ENCODE peak calls at places on chromosomes 11 and 22, in five cellular contexts. C is cardiac muscle cell, L is thyroid gland, G is PC-3, B is heart right ventricle. Z is an unnamed sample. For H3K4me1, the result is how much of the 10 kb centered on the place peaks cover.

GRCh38 chr22:23182289-23183106 is 2.2 kb downstream of the BCR start:
- DNase-seq in L (peak), C (peak), B (no peak), G (peak), Z (no peak)

GRCh38 chr11:67032830-67033555 is 10.1 kb downstream of the SYT12 start:
- DNase-seq in L (no peak), C (no peak), B (no peak), G (peak), Z (peak)

GRCh38 chr11:117809236-117810055 is 12.4 kb upstream of the DSCAML1 start:
- DNase-seq in C (peak), B (peak), G (peak), L (peak), Z (no peak)

GRCh38 chr11:69398529-69399492 is 82.7 kb upstream of the LINC01488 start:
- DNase-seq in B (no peak), G (no peak), C (no peak), L (peak), Z (no peak)

GRCh38 chr11:94473177-94473799 is 20.4 kb downstream of the MRE11 start:
- DNase-seq in C (no peak), L (no peak), G (no peak), B (no peak), Z (no peak)

GRCh38 chr22:25067851-25068421 is 115.4 kb downstream of the KIAA1671 start:
- DNase-seq in B (no peak), G (no peak), C (no peak), L (peak), Z (peak)

GRCh38 chr11:130781906-130782305 is 134.4 kb downstream of the SNX19 start:
- DNase-seq in L (no peak), G (peak), B (no peak), C (no peak), Z (no peak)

GRCh38 chr11:29334781-29335140 is 682.1 kb downstream of the KCNA4 start:
- DNase-seq in L (no peak), C (no peak), G (no peak), B (no peak), Z (no peak)

GRCh38 chr11:126152152-126152551 is 59.3 kb downstream of the RPUSD4 start:
- DNase-seq in B (no peak), C (no peak), G (no peak), L (no peak), Z (no peak)

GRCh38 chr11:66744485-66745355 is 15.7 kb upstream of the SPTBN2 start:
- DNase-seq in B (peak), C (peak), L (peak), G (peak), Z (peak)

GRCh38 chr11:119161871-119162270 is 6.7 kb upstream of the NLRX1 start:
- DNase-seq in L (no peak), B (no peak), G (no peak), C (no peak), Z (no peak)

GRCh38 chr11:17828311-17828751 is 93.8 kb downstream of the KCNC1 start:
- DNase-seq in L (no peak), G (no peak), B (peak), C (no peak), Z (no peak)

GRCh38 chr11:27183672-27184457 is 143.2 kb downstream of the BBOX1 start:
- DNase-seq in B (peak), G (peak), C (peak), L (peak), Z (no peak)

GRCh38 chr11:30753994-30754393 is 167.8 kb upstream of the MPPED2 start:
- DNase-seq in C (no peak), L (no peak), B (no peak), G (no peak), Z (no peak)

GRCh38 chr11:65471410-65471762 is 27.5 kb upstream of the MALAT1 start:
- DNase-seq in G (peak), C (peak), L (peak), B (peak), Z (peak)

GRCh38 chr11:134880788-134881187 is 468.7 kb upstream of the B3GAT1 start:
- DNase-seq in C (no peak), G (no peak), L (no peak), B (no peak), Z (no peak)

GRCh38 chr11:128608732-128609131 is 21.4 kb upstream of the ETS1 start:
- DNase-seq in B (no peak), L (no peak), G (no peak), C (no peak), Z (no peak)

GRCh38 chr11:35844579-35844978 is 99.3 kb upstream of the LDLRAD3 start:
- DNase-seq in B (no peak), C (no peak), G (no peak), L (no peak), Z (no peak)

GRCh38 chr22:50576070-50576469 is 2.2 kb downstream of the CPT1B start:
- DNase-seq in B (no peak), C (peak), L (no peak), G (peak), Z (peak)

GRCh38 chr11:33388793-33389525 is 131.8 kb downstream of the HIPK3 start:
- DNase-seq in L (no peak), C (no peak), B (no peak), G (no peak), Z (no peak)
- H3K27ac ChIP-seq in L (no peak), C (no peak), B (no peak), G (no peak), Z (no peak)

GRCh38 chr22:36423461-36424404 is 36.0 kb upstream of the MYH9 start:
- DNase-seq in G (no peak), C (no peak), B (no peak), L (no peak), Z (no peak)
- H3K4me1 ChIP-seq in G (under half), C (under half), B (half or more), L (under half), Z (under half)

DNA sequence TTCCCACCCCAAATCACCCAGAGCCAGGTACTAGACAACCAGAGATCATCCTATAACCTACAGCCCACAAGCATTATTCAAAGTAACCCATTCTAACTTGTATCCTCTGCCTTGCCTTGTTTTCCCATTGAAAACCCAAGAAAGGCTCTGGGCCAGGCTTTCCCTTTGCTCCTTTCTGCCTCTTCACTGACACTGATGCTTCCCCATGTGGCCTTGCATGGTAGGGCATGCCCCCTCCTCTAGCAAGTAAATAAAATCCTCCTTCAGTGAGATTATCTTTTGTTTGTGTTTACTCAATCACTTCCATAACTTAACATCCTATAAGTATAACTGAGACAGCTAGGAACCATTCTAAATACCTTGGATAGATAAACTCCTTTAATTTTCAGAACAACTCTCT is 65.6 kb upstream of the FAR1 start:
- DNase-seq in C (no peak), L (no peak), G (no peak), B (no peak), Z (no peak)
- TF ChIP-seq CTCF in C (no peak), L (no peak), G (no peak), B (no peak), Z (no peak)

GRCh38 chr11:2719831-2720603 is 20.2 kb upstream of the KCNQ1OT1 start:
- DNase-seq in G (no peak), B (no peak), C (no peak), L (no peak), Z (no peak)
- H3K27ac ChIP-seq in G (no peak), B (no peak), C (no peak), L (no peak), Z (no peak)

GRCh38 chr11:33700425-33701271 is at the start of gene C11orf91:
- DNase-seq in B (peak), G (peak), C (peak), L (peak), Z (peak)

GRCh38 chr11:33701302-33701701 is 676 bp upstream of the C11orf91 start:
- DNase-seq in B (no peak), G (peak), C (no peak), L (no peak), Z (no peak)

GRCh38 chr11:33697997-33698396 is 2.6 kb downstream of the C11orf91 start:
- DNase-seq in L (no peak), C (no peak), G (no peak), B (no peak), Z (no peak)

GRCh38 chr11:33698921-33699320 is 1.7 kb downstream of the C11orf91 start:
- DNase-seq in G (no peak), B (no peak), L (no peak), C (no peak), Z (no peak)

GRCh38 chr11:33699515-33700424 is 856 bp downstream of the C11orf91 start:
- DNase-seq in G (no peak), B (peak), L (no peak), C (no peak), Z (no peak)
- H3K4me1 ChIP-seq in G (half or more), B (half or more), L (half or more), C (under half), Z (under half)

GRCh38 chr11:12210200-12210599 is 99.8 kb downstream of the MICAL2 start:
- DNase-seq in G (no peak), B (no peak), C (no peak), L (no peak), Z (peak)

GRCh38 chr11:12213920-12214319 is 103.5 kb downstream of the MICAL2 start:
- DNase-seq in G (peak), B (no peak), C (no peak), L (no peak), Z (no peak)

GRCh38 chr11:12211331-12212065 is 101.1 kb downstream of the MICAL2 start:
- DNase-seq in C (no peak), B (no peak), G (no peak), L (no peak), Z (peak)

GRCh38 chr11:12212821-12213185 is 102.4 kb downstream of the MICAL2 start:
- DNase-seq in C (no peak), L (no peak), G (no peak), B (no peak), Z (peak)

DNA sequence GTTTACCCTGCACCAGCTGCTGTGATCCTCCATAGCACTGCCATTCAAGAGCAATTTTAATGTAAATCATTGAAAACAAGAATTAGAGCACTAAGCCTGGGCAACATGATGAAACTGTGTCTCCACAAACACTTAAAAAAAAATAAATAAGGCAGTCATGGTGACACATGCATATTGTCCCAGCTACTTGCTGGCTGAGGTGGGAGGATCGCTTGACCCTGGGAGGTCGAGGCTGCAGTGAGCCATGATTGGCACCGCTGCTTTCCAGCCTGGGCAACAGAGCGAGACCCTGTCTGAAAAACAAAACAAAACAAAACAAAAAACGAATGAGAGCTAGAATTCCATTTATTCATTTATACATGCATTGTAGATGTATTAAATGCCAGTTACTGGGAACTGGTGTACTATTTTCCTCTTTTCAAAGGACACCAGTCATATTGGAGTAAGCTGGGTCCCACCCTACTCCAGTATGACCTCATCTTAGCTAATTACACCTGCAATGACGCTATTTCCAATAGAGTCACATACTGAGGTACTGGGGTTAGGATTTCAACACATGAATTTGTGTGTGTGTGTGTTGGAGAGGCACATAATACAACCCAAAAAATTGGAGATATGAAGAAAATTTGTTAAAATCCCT is 101.9 kb downstream of the MICAL2 start:
- DNase-seq in C (no peak), L (peak), G (no peak), B (no peak), Z (peak)
- TF ChIP-seq CTCF in C (no peak), L (no peak), G (no peak), B (no peak), Z (no peak)

DNA sequence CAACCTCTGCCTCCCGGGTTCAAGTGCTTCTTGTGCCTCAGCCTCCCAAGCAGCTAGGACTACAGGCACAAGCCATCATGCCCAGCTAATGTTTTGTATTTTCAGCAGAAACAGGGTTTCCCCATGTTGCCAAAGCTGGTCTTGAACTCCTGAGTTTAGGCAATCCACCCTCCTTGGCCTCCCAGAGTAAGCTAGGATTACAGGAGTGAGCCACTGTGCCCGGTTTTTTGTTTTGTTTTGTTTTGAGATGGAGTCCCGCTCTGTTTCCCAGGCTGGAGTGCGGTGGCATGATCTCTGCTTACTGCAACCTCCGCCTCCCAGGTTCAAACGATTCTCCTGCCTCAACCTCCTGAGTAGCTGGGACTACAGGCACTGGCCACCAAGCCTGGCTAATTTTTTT is 41.0 kb downstream of the CELF1 start:
- DNase-seq in B (no peak), L (no peak), C (no peak), G (no peak), Z (no peak)
- H3K27ac ChIP-seq in B (no peak), L (no peak), C (peak), G (no peak), Z (peak)

DNA sequence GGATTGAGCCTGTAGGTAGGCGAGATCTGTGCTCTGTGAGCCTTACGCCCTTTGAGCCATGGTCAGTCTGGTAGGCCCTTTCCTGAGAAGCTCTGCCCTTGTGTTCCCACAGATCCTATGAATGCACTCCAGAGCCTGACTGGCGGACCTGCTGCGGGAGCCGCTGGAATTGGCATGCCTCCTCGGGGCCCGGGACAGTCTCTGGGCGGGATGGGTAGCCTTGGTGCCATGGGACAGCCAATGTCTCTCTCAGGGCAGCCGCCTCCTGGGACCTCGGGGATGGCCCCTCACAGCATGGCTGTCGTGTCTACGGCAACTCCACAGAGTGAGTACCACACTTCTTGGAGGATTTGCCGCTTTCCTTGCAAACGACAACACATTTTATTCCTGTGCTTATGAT is 47.4 kb downstream of the MED15 start:
- DNase-seq in C (no peak), G (no peak), B (no peak), L (no peak), Z (no peak)
- H3K4me1 ChIP-seq in C (under half), G (under half), B (half or more), L (under half), Z (half or more)

GRCh38 chr22:29139965-29140782 is 65.5 kb upstream of the EMID1 start:
- DNase-seq in B (no peak), G (no peak), L (no peak), C (no peak), Z (no peak)

GRCh38 chr22:29143848-29144785 is 61.6 kb upstream of the EMID1 start:
- DNase-seq in B (no peak), L (no peak), C (peak), G (no peak), Z (no peak)

GRCh38 chr22:29144786-29145160 is 60.9 kb upstream of the EMID1 start:
- DNase-seq in B (no peak), L (no peak), G (no peak), C (no peak), Z (no peak)

GRCh38 chr22:29141078-29141688 is 64.5 kb upstream of the EMID1 start:
- DNase-seq in B (no peak), C (no peak), G (no peak), L (no peak), Z (no peak)

GRCh38 chr22:29142116-29142515 is 63.6 kb upstream of the EMID1 start:
- DNase-seq in G (no peak), B (no peak), L (no peak), C (no peak), Z (no peak)
- TF ChIP-seq CTCF in G (no peak), B (no peak), L (no peak), C (no peak), Z (no peak)

DNA sequence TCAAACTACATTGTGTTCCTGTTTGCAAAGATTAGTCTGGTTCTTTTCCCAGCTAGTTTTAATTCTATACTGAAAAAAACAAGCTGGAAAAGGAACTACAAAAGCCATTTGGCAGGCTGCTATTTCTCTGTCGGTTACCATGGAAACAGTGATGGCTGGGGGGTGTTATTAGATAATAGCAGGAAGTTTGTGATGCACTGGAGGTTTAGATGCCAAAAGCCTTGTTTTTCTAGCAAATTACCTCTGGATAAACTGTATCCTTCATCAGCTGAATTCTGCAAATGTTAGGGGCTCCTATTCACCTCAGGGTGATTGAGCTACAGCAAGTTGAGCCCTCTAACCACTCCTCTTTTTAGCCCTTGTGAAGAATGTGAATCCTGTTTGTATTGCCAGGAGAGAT is 25.2 kb downstream of the ALKBH3 start:
- DNase-seq in C (no peak), G (no peak), L (no peak), B (peak), Z (no peak)
- H3K27ac ChIP-seq in C (no peak), G (no peak), L (no peak), B (peak), Z (peak)